ENCODE peak calls at places on chromosomes 16 and 17, in nine cellular contexts. One of them, this sample, is unnamed.

GRCh38 chr17:74429604-74430384 is 2.1 kb upstream of the GPRC5C start:
- DNase-seq in neuronal stem cell: no peak
- DNase-seq in neural progenitor cell: peak; percentile 49
- DNase-seq in mammary epithelial cell: peak; percentile 25
- DNase-seq in IMR-90: no peak
- DNase-seq in DND-41: no peak
- DNase-seq in PC-3: peak; percentile 28
- DNase-seq in SK-N-SH: no peak
- DNase-seq in colonic mucosa: peak; percentile 69
- DNase-seq in this sample: no peak

GRCh38 chr17:49598918-49599317 is 23.2 kb downstream of the NXPH3 start:
- DNase-seq in neuronal stem cell: no peak
- DNase-seq in neural progenitor cell: peak; percentile 30
- DNase-seq in mammary epithelial cell: no peak
- DNase-seq in IMR-90: no peak
- DNase-seq in DND-41: no peak
- DNase-seq in PC-3: no peak
- DNase-seq in SK-N-SH: no peak
- DNase-seq in colonic mucosa: no peak
- DNase-seq in this sample: no peak

GRCh38 chr16:68658258-68658973 is 13.3 kb downstream of the CDH3 start:
- DNase-seq in neuronal stem cell: no peak
- DNase-seq in neural progenitor cell: peak; percentile 16
- DNase-seq in mammary epithelial cell: peak; percentile 99
- DNase-seq in IMR-90: peak; percentile 50
- DNase-seq in DND-41: no peak
- DNase-seq in PC-3: peak; percentile 98
- DNase-seq in SK-N-SH: no peak
- DNase-seq in colonic mucosa: peak; percentile 72
- DNase-seq in this sample: no peak

GRCh38 chr17:77741109-77741508 is 217.4 kb upstream of the TNRC6C start:
- DNase-seq in neuronal stem cell: no peak
- DNase-seq in neural progenitor cell: no peak
- DNase-seq in mammary epithelial cell: no peak
- DNase-seq in IMR-90: no peak
- DNase-seq in DND-41: no peak
- DNase-seq in PC-3: peak; percentile 42
- DNase-seq in SK-N-SH: no peak
- DNase-seq in colonic mucosa: peak; percentile 33
- DNase-seq in this sample: peak; percentile 23

GRCh38 chr17:33520404-33521032 is 227.4 kb upstream of the ASIC2 start:
- DNase-seq in neuronal stem cell: peak; percentile 71
- DNase-seq in neural progenitor cell: peak; percentile 74
- DNase-seq in mammary epithelial cell: no peak
- DNase-seq in IMR-90: peak; percentile 1
- DNase-seq in DND-41: peak; percentile 63
- DNase-seq in PC-3: peak; percentile 42
- DNase-seq in SK-N-SH: peak; percentile 83
- DNase-seq in colonic mucosa: peak; percentile 43
- DNase-seq in this sample: peak; percentile 95

GRCh38 chr16:28091706-28092105 is 28.2 kb upstream of the GSG1L start:
- DNase-seq in neuronal stem cell: no peak
- DNase-seq in neural progenitor cell: no peak
- DNase-seq in mammary epithelial cell: no peak
- DNase-seq in IMR-90: no peak
- DNase-seq in DND-41: no peak
- DNase-seq in PC-3: no peak
- DNase-seq in SK-N-SH: no peak
- DNase-seq in colonic mucosa: no peak
- DNase-seq in this sample: no peak

GRCh38 chr16:56279132-56279531 is 87.8 kb downstream of the GNAO1 start:
- DNase-seq in neuronal stem cell: no peak
- DNase-seq in neural progenitor cell: no peak
- DNase-seq in mammary epithelial cell: no peak
- DNase-seq in IMR-90: no peak
- DNase-seq in DND-41: peak; percentile 80
- DNase-seq in PC-3: peak; percentile 26
- DNase-seq in SK-N-SH: no peak
- DNase-seq in colonic mucosa: no peak
- DNase-seq in this sample: no peak

GRCh38 chr16:80512460-80512859 is 28.3 kb upstream of the DYNLRB2 start:
- DNase-seq in neuronal stem cell: no peak
- DNase-seq in neural progenitor cell: no peak
- DNase-seq in mammary epithelial cell: no peak
- DNase-seq in IMR-90: no peak
- DNase-seq in DND-41: no peak
- DNase-seq in PC-3: no peak
- DNase-seq in SK-N-SH: no peak
- DNase-seq in colonic mucosa: no peak
- DNase-seq in this sample: no peak

GRCh38 chr16:57638381-57638780 is 10.0 kb downstream of the ADGRG1 start:
- DNase-seq in neuronal stem cell: no peak
- DNase-seq in neural progenitor cell: no peak
- DNase-seq in mammary epithelial cell: no peak
- DNase-seq in IMR-90: no peak
- DNase-seq in DND-41: no peak
- DNase-seq in PC-3: no peak
- DNase-seq in SK-N-SH: no peak
- DNase-seq in colonic mucosa: no peak
- DNase-seq in this sample: no peak

GRCh38 chr16:57636184-57636583 is 7.8 kb downstream of the ADGRG1 start:
- DNase-seq in neuronal stem cell: no peak
- DNase-seq in neural progenitor cell: no peak
- DNase-seq in mammary epithelial cell: no peak
- DNase-seq in IMR-90: no peak
- DNase-seq in DND-41: no peak
- DNase-seq in PC-3: no peak
- DNase-seq in SK-N-SH: no peak
- DNase-seq in colonic mucosa: no peak
- DNase-seq in this sample: no peak

GRCh38 chr16:57637424-57637823 is 9.0 kb downstream of the ADGRG1 start:
- DNase-seq in neuronal stem cell: peak; percentile 40
- DNase-seq in neural progenitor cell: peak; percentile 68
- DNase-seq in mammary epithelial cell: no peak
- DNase-seq in IMR-90: no peak
- DNase-seq in DND-41: no peak
- DNase-seq in PC-3: no peak
- DNase-seq in SK-N-SH: no peak
- DNase-seq in colonic mucosa: no peak
- DNase-seq in this sample: no peak

GRCh38 chr16:57637965-57638364 is 9.5 kb downstream of the ADGRG1 start:
- DNase-seq in neuronal stem cell: no peak
- DNase-seq in neural progenitor cell: no peak
- DNase-seq in mammary epithelial cell: no peak
- DNase-seq in IMR-90: no peak
- DNase-seq in DND-41: no peak
- DNase-seq in PC-3: no peak
- DNase-seq in SK-N-SH: no peak
- DNase-seq in colonic mucosa: no peak
- DNase-seq in this sample: no peak

DNA sequence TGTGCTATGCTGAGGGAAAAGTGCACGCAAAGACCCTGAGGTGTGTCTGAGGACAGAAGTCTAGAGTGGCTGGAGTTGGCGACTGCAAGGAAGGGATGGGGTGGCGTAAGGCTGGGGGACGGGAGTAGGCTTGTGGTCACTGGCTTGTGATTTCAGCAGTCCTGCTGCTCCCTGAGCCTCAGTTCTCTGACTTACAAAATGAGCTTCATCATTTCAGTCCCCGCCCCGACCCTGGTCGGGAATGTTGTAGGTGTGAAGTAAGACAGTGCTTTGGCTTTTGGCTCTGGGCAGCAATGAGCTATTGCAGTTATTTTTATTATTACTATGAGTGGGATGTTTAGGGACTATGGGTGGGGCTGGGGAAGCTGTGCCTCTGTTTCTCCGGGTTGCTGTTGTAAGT is 8.6 kb downstream of the ADGRG1 start:
- DNase-seq in neuronal stem cell: no peak
- DNase-seq in neural progenitor cell: no peak
- DNase-seq in mammary epithelial cell: no peak
- DNase-seq in IMR-90: no peak
- DNase-seq in DND-41: no peak
- DNase-seq in PC-3: no peak
- DNase-seq in SK-N-SH: no peak
- DNase-seq in colonic mucosa: no peak
- DNase-seq in this sample: no peak
- H3K9ac ChIP-seq in neuronal stem cell: peak overlapping the region; percentile 54
- H3K9ac ChIP-seq in neural progenitor cell: no peak overlapping the region
- H3K9ac ChIP-seq in mammary epithelial cell: no peak overlapping the region
- H3K9ac ChIP-seq in IMR-90: no peak overlapping the region
- H3K9ac ChIP-seq in DND-41: no peak overlapping the region
- H3K9ac ChIP-seq in PC-3: no peak overlapping the region
- H3K9ac ChIP-seq in SK-N-SH: no peak overlapping the region
- H3K9ac ChIP-seq in colonic mucosa: no peak overlapping the region
- H3K9ac ChIP-seq in this sample: no peak overlapping the region

GRCh38 chr17:56912105-56912999 is 1.5 kb downstream of the TRIM25 start:
- DNase-seq in neuronal stem cell: no peak
- DNase-seq in neural progenitor cell: no peak
- DNase-seq in mammary epithelial cell: no peak
- DNase-seq in IMR-90: no peak
- DNase-seq in DND-41: no peak
- DNase-seq in PC-3: peak; percentile 25
- DNase-seq in SK-N-SH: no peak
- DNase-seq in colonic mucosa: peak; percentile 52
- DNase-seq in this sample: no peak

GRCh38 chr17:56910509-56911235 is 3.2 kb downstream of the TRIM25 start:
- DNase-seq in neuronal stem cell: no peak
- DNase-seq in neural progenitor cell: no peak
- DNase-seq in mammary epithelial cell: no peak
- DNase-seq in IMR-90: no peak
- DNase-seq in DND-41: no peak
- DNase-seq in PC-3: no peak
- DNase-seq in SK-N-SH: no peak
- DNase-seq in colonic mucosa: no peak
- DNase-seq in this sample: no peak

GRCh38 chr17:56913000-56913866 is 616 bp downstream of the TRIM25 start:
- DNase-seq in neuronal stem cell: peak; percentile 17
- DNase-seq in neural progenitor cell: peak; percentile 59
- DNase-seq in mammary epithelial cell: no peak
- DNase-seq in IMR-90: no peak
- DNase-seq in DND-41: no peak
- DNase-seq in PC-3: peak; percentile 16
- DNase-seq in SK-N-SH: peak; percentile 73
- DNase-seq in colonic mucosa: peak; percentile 40
- DNase-seq in this sample: no peak

GRCh38 chr17:56908061-56908542 is 5.7 kb downstream of the TRIM25 start:
- DNase-seq in neuronal stem cell: no peak
- DNase-seq in neural progenitor cell: no peak
- DNase-seq in mammary epithelial cell: no peak
- DNase-seq in IMR-90: no peak
- DNase-seq in DND-41: no peak
- DNase-seq in PC-3: peak; percentile 70
- DNase-seq in SK-N-SH: no peak
- DNase-seq in colonic mucosa: peak; percentile 61
- DNase-seq in this sample: no peak

DNA sequence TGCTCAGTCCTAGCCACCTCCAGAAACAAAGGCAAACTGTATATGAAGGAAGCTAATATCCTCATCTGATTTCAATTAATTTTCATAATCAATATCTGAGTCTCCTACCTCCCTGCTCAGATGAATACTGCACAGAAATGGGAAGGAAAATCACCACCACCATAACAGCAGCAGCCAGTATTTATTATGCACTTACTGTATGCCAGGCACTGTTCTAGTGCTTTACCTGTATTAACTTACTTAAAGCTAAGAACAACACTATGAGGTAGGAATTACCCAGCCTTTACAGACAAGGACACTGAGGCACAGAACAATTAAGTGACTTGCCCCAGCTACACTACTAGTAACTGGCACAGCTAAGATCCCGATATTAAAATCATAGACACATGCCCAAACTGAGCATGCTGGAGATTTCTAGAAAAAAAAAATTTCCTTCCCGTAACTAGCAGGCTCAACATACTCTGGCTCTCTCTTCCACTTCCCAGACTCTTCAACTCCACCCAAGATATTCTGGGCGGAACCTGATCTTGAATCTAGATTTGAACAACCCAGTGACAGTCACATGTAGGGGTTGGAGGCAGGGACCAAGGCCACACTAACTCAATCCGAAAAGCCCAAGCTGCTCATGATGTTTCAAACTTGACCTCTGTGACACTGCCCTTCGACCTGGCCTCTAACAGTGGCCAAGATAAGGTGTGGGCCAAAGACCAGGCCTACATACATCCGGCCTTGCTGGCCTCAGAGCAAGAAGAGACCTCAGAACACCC is 3.9 kb downstream of the TRIM25 start:
- DNase-seq in neuronal stem cell: no peak
- DNase-seq in neural progenitor cell: no peak
- DNase-seq in mammary epithelial cell: no peak
- DNase-seq in IMR-90: no peak
- DNase-seq in DND-41: no peak
- DNase-seq in PC-3: no peak
- DNase-seq in SK-N-SH: no peak
- DNase-seq in colonic mucosa: peak; percentile 61
- DNase-seq in this sample: no peak
- H3K9ac ChIP-seq in neuronal stem cell: no peak overlapping the region
- H3K9ac ChIP-seq in neural progenitor cell: no peak overlapping the region
- H3K9ac ChIP-seq in mammary epithelial cell: no peak overlapping the region
- H3K9ac ChIP-seq in IMR-90: no peak overlapping the region
- H3K9ac ChIP-seq in DND-41: peak overlapping the region; percentile 29
- H3K9ac ChIP-seq in PC-3: no peak overlapping the region
- H3K9ac ChIP-seq in SK-N-SH: no peak overlapping the region
- H3K9ac ChIP-seq in colonic mucosa: no peak overlapping the region
- H3K9ac ChIP-seq in this sample: no peak overlapping the region

GRCh38 chr16:75197522-75198134 is 9.3 kb downstream of the CTRB2 start:
- DNase-seq in neuronal stem cell: no peak
- DNase-seq in neural progenitor cell: no peak
- DNase-seq in mammary epithelial cell: no peak
- DNase-seq in IMR-90: no peak
- DNase-seq in DND-41: no peak
- DNase-seq in PC-3: no peak
- DNase-seq in SK-N-SH: peak; percentile 41
- DNase-seq in colonic mucosa: no peak
- DNase-seq in this sample: no peak
- H3K9ac ChIP-seq in neuronal stem cell: no peak overlapping the region
- H3K9ac ChIP-seq in neural progenitor cell: no peak overlapping the region
- H3K9ac ChIP-seq in mammary epithelial cell: no peak overlapping the region
- H3K9ac ChIP-seq in IMR-90: peak overlapping the region; percentile 17
- H3K9ac ChIP-seq in DND-41: no peak overlapping the region
- H3K9ac ChIP-seq in PC-3: no peak overlapping the region
- H3K9ac ChIP-seq in SK-N-SH: no peak overlapping the region
- H3K9ac ChIP-seq in colonic mucosa: no peak overlapping the region
- H3K9ac ChIP-seq in this sample: no peak overlapping the region

DNA sequence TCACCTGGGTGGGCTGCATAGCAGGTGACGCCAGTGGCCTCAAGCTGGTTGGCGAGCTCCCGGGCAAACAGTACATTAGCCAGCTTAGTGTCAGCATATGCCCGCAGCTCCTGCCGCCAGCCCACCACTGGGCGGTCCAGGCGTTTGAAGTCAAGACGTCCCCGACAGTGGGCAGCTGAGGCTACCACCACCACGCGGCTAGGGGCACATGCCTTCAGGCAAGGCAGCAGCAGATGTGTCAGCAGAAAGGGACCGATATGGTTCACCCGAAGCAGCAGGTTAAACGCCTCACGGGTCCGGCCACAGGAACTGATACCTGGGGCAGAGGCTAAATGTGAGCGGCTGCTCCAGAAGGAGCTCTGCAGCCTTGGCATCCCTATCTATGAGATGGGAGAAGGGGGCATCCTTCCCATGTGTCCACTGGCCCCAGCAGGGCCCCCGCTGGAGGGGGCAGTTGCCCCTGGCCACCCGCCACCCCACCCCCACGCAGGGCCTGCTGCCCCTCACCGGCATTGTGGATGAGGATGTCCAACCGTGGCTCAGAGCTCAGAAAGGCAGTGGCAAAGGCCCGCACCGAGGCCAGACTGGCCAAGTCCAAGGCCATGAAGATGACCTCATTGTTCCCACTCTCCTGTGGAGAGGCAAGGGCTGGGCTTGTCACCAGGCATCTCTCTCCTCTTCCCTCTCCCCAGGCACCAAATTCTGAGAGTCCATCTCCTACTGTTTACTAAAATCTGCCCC is 1.7 kb downstream of the DHRS13 start:
- DNase-seq in neuronal stem cell: no peak
- DNase-seq in neural progenitor cell: no peak
- DNase-seq in mammary epithelial cell: no peak
- DNase-seq in IMR-90: no peak
- DNase-seq in DND-41: no peak
- DNase-seq in PC-3: no peak
- DNase-seq in SK-N-SH: no peak
- DNase-seq in colonic mucosa: no peak
- DNase-seq in this sample: no peak
- H3K9ac ChIP-seq in neuronal stem cell: peak overlapping the region; percentile 2
- H3K9ac ChIP-seq in neural progenitor cell: no peak overlapping the region
- H3K9ac ChIP-seq in mammary epithelial cell: no peak overlapping the region
- H3K9ac ChIP-seq in IMR-90: no peak overlapping the region
- H3K9ac ChIP-seq in DND-41: peak overlapping the region; percentile 88
- H3K9ac ChIP-seq in PC-3: no peak overlapping the region
- H3K9ac ChIP-seq in SK-N-SH: no peak overlapping the region
- H3K9ac ChIP-seq in colonic mucosa: no peak overlapping the region
- H3K9ac ChIP-seq in this sample: no peak overlapping the region